ENCODE peak calls at places on chromosomes 13 and 19, in seven cellular contexts. X is foreskin fibroblast, F is cardiac fibroblast, C is AG10803, P is fibroblast of pulmonary artery, B is dorsolateral prefrontal cortex, T is left lung. D is an unnamed sample.

GRCh38 chr13:100130092-100130491 is 41.2 kb downstream of the PCCA start:
- DNase-seq in X (peak; percentile 32), F (peak; percentile 31), C (peak; percentile 18), P (no peak), B (no peak), T (no peak), D (no peak)

GRCh38 chr13:92224825-92225224 is 826.4 kb downstream of the GPC5 start:
- DNase-seq in X (no peak), F (peak; percentile 9), C (no peak), P (peak; percentile 69), B (no peak), T (no peak), D (no peak)

GRCh38 chr13:30119476-30119875 is 187.9 kb downstream of the KATNAL1 start:
- DNase-seq in X (peak; percentile 92), F (peak; percentile 65), C (peak; percentile 94), P (peak; percentile 64), B (no peak), T (no peak), D (peak; percentile 72)

GRCh38 chr13:97226788-97227627 is 4.9 kb downstream of the MBNL2 start:
- DNase-seq in X (peak; percentile 36), F (no peak), C (no peak), P (peak; percentile 57), B (no peak), T (no peak), D (no peak)

GRCh38 chr19:6668696-6669095 is 1.3 kb downstream of the TNFSF14 start:
- DNase-seq in X (no peak), F (no peak), C (no peak), P (no peak), B (no peak), T (no peak), D (no peak)

GRCh38 chr19:56595548-56595899 is 422 bp downstream of the ZNF71 start:
- DNase-seq in X (no peak), F (no peak), C (no peak), P (peak; percentile 32), B (no peak), T (no peak), D (no peak)

GRCh38 chr13:97003071-97003470 is 8.8 kb upstream of the OXGR1 start:
- DNase-seq in X (no peak), F (peak; percentile 35), C (no peak), P (peak; percentile 25), B (no peak), T (no peak), D (no peak)

GRCh38 chr13:37448072-37448471 is 150.5 kb downstream of the POSTN start:
- DNase-seq in X (no peak), F (no peak), C (no peak), P (no peak), B (no peak), T (no peak), D (no peak)

GRCh38 chr13:89465366-89465765 is 1794.2 kb downstream of the SLITRK5 start:
- DNase-seq in X (no peak), F (peak; percentile 10), C (peak; percentile 11), P (peak; percentile 7), B (no peak), T (no peak), D (peak; percentile 78)

GRCh38 chr19:46785054-46785979 is 3.1 kb downstream of the SLC1A5 start:
- DNase-seq in X (peak; percentile 34), F (peak; percentile 26), C (peak; percentile 59), P (no peak), B (no peak), T (no peak), D (peak; percentile 14)

GRCh38 chr19:45154064-45154827 is 6.5 kb downstream of the NKPD1 start:
- DNase-seq in X (peak; percentile 79), F (peak; percentile 89), C (peak; percentile 50), P (peak; percentile 85), B (no peak), T (no peak), D (peak; percentile 40)

GRCh38 chr13:65909501-65909900 is 1320.6 kb downstream of the PCDH9 start:
- DNase-seq in X (no peak), F (no peak), C (no peak), P (no peak), B (no peak), T (no peak), D (no peak)

GRCh38 chr13:30690282-30691188 is 44.8 kb upstream of the ALOX5AP start:
- DNase-seq in X (peak; percentile 98), F (peak; percentile 99), C (peak; percentile 97), P (peak; percentile 97), B (no peak), T (peak; percentile 84), D (peak; percentile 83)

GRCh38 chr13:110965038-110965754 is 50.3 kb upstream of the ANKRD10 start:
- DNase-seq in X (peak; percentile 86), F (peak; percentile 95), C (no peak), P (peak; percentile 59), B (no peak), T (no peak), D (peak; percentile 92)

GRCh38 chr13:31261241-31261640 is 61.5 kb downstream of the B3GLCT start:
- DNase-seq in X (peak; percentile 8), F (no peak), C (no peak), P (no peak), B (no peak), T (no peak), D (peak; percentile 36)

GRCh38 chr19:35644206-35644986 is 2.9 kb downstream of the ETV2 start:
- DNase-seq in X (peak; percentile 96), F (peak; percentile 94), C (peak; percentile 88), P (peak; percentile 94), B (peak; percentile 80), T (peak; percentile 99), D (peak; percentile 98)

GRCh38 chr19:42283248-42284065 is 14.4 kb downstream of the CIC start:
- DNase-seq in X (peak; percentile 99), F (peak; percentile 90), C (peak; percentile 92), P (peak; percentile 92), B (peak; percentile 96), T (peak; percentile 97), D (peak; percentile 96)

GRCh38 chr13:28035146-28035782 is 46.8 kb upstream of the URAD start:
- DNase-seq in X (no peak), F (peak; percentile 11), C (no peak), P (no peak), B (no peak), T (no peak), D (peak; percentile 68)

GRCh38 chr13:28031220-28031903 is 42.9 kb upstream of the URAD start:
- DNase-seq in X (no peak), F (no peak), C (no peak), P (no peak), B (peak; percentile 45), T (no peak), D (no peak)

GRCh38 chr13:28034256-28034655 is 45.8 kb upstream of the URAD start:
- DNase-seq in X (no peak), F (no peak), C (no peak), P (no peak), B (no peak), T (no peak), D (no peak)

GRCh38 chr13:28027607-28028364 is 39.3 kb upstream of the URAD start:
- DNase-seq in X (no peak), F (no peak), C (no peak), P (no peak), B (no peak), T (no peak), D (no peak)

GRCh38 chr13:28031929-28032328 is 43.4 kb upstream of the URAD start:
- DNase-seq in X (no peak), F (no peak), C (no peak), P (no peak), B (no peak), T (no peak), D (no peak)
- H3K4me3 ChIP-seq in X (no peak overlapping the region), F (no peak overlapping the region), C (no peak overlapping the region), P (no peak overlapping the region), B (no peak overlapping the region), T (no peak overlapping the region), D (no peak overlapping the region)

GRCh38 chr19:12885749-12886706 is 973 bp downstream of the KLF1 start:
- DNase-seq in X (no peak), F (peak; percentile 16), C (no peak), P (no peak), B (no peak), T (no peak), D (no peak)
- H3K4me3 ChIP-seq in X (no peak overlapping the region), F (peak overlapping the region; percentile 11), C (no peak overlapping the region), P (peak overlapping the region; percentile 27), B (peak overlapping the region; percentile 59), T (peak overlapping the region; percentile 48), D (peak overlapping the region; percentile 38)

DNA sequence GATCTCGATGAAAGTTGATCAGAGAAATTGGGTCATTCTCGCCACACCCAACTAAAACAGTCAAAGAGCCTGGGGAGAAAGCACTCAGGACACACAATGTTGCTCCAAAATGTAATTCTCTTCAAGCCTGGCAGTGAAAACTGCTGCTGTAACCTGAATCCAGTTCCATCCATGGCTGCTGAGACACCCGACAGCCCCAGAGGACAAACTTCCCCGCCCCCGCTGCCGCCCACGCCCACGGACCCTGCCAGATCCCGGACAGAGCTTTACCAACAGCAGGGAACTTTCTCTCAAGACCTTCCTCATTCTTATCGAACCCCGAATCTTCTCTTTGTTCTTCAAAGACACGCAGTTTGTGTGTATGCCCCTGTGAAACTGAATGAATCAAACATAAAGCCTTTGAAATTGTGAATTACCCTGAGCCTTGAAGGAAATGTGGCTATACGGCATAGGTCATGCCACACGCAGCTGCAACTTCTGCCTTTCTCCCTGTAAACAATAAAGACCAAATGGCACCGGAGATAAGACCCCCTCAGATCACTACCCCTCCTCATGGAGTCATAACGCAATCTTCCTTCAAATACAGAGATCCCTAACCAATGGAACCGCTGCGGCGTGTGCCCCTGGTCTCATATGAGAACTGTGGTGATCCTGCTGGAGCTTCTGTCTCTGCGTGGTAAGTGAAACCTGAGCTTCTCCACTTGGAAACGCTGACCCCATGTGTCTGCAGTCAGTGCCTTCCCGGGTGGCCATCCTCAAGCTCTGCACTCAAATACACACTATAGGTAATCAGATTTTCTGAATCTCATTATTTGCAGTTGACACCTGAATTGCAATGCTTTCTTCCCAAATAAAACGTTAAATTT is 4.8 kb upstream of the LAMP1 start:
- DNase-seq in X (peak; percentile 73), F (peak; percentile 3), C (peak; percentile 25), P (no peak), B (no peak), T (peak; percentile 86), D (peak; percentile 38)
- H3K4me3 ChIP-seq in X (peak overlapping the region; percentile 37), F (peak overlapping the region; percentile 8), C (peak overlapping the region; percentile 38), P (peak overlapping the region; percentile 28), B (peak overlapping the region; percentile 35), T (peak overlapping the region; percentile 5), D (no peak overlapping the region)

GRCh38 chr19:16326401-16327130 is 1.9 kb downstream of the KLF2 start:
- DNase-seq in X (no peak), F (peak; percentile 45), C (peak; percentile 35), P (peak; percentile 61), B (no peak), T (peak; percentile 79), D (no peak)

GRCh38 chr19:16324064-16324383 is 602 bp upstream of the KLF2 start:
- DNase-seq in X (no peak), F (no peak), C (no peak), P (no peak), B (no peak), T (no peak), D (no peak)

GRCh38 chr19:16324384-16325160 is at the start of gene KLF2:
- DNase-seq in X (peak; percentile 97), F (peak; percentile 95), C (peak; percentile 94), P (peak; percentile 96), B (peak; percentile 78), T (peak; percentile 99), D (peak; percentile 64)

GRCh38 chr19:16325671-16326400 is 1.2 kb downstream of the KLF2 start:
- DNase-seq in X (peak; percentile 36), F (peak; percentile 40), C (peak; percentile 35), P (peak; percentile 59), B (no peak), T (peak; percentile 81), D (no peak)

DNA sequence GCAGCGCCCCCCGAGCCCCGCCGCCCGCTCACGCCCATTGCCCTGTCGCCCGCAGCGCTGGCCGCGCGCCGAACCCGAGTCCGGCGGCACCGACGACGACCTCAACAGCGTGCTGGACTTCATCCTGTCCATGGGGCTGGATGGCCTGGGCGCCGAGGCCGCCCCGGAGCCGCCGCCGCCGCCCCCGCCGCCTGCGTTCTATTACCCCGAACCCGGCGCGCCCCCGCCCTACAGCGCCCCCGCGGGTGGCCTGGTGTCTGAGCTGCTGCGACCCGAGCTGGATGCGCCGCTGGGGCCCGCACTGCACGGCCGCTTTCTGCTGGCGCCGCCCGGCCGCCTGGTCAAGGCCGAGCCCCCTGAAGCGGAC is 518 bp downstream of the KLF2 start:
- DNase-seq in X (peak; percentile 56), F (no peak), C (peak; percentile 31), P (no peak), B (no peak), T (peak; percentile 91), D (no peak)
- H3K4me3 ChIP-seq in X (peak overlapping the region; percentile 74), F (peak overlapping the region; percentile 53), C (peak overlapping the region; percentile 85), P (peak overlapping the region; percentile 89), B (peak overlapping the region; percentile 69), T (peak overlapping the region; percentile 77), D (peak overlapping the region; percentile 27)

D was measured in epithelial cell of esophagus.